ENCODE peak calls at places on chromosomes 11 and 22, in eight cellular contexts. One of them, this sample, is unnamed.

GRCh38 chr22:37459211-37459610 is 27.0 kb downstream of the MFNG start:
- DNase-seq in activated naive CD4-positive, alpha-beta T cell treated with anti-CD3 and anti-CD28 coated beads, Interleukin-2, amount 10 ng/mL, durations not matched to agents 7 days and 5 days: no peak
- DNase-seq in memory B cell: no peak
- DNase-seq in IMR-90: no peak
- DNase-seq in hypothalamus: no peak
- DNase-seq in EL: no peak
- DNase-seq in M059J: no peak
- DNase-seq in AG04450: no peak
- DNase-seq in this sample: no peak

GRCh38 chr11:121582296-121582695 is 129.5 kb upstream of the SORL1-AS1 start:
- DNase-seq in activated naive CD4-positive, alpha-beta T cell treated with anti-CD3 and anti-CD28 coated beads, Interleukin-2, amount 10 ng/mL, durations not matched to agents 7 days and 5 days: peak
- DNase-seq in memory B cell: no peak
- DNase-seq in IMR-90: no peak
- DNase-seq in hypothalamus: no peak
- DNase-seq in EL: no peak
- DNase-seq in M059J: no peak
- DNase-seq in AG04450: no peak
- DNase-seq in this sample: no peak

GRCh38 chr11:65699306-65699705 is 12.7 kb upstream of the KAT5 start:
- DNase-seq in activated naive CD4-positive, alpha-beta T cell treated with anti-CD3 and anti-CD28 coated beads, Interleukin-2, amount 10 ng/mL, durations not matched to agents 7 days and 5 days: no peak
- DNase-seq in memory B cell: no peak
- DNase-seq in IMR-90: no peak
- DNase-seq in hypothalamus: no peak
- DNase-seq in EL: no peak
- DNase-seq in M059J: no peak
- DNase-seq in AG04450: no peak
- DNase-seq in this sample: no peak

GRCh38 chr11:66116576-66117361 is 46.7 kb downstream of the PACS1 start:
- DNase-seq in activated naive CD4-positive, alpha-beta T cell treated with anti-CD3 and anti-CD28 coated beads, Interleukin-2, amount 10 ng/mL, durations not matched to agents 7 days and 5 days: no peak
- DNase-seq in memory B cell: no peak
- DNase-seq in IMR-90: no peak
- DNase-seq in hypothalamus: no peak
- DNase-seq in EL: no peak
- DNase-seq in M059J: no peak
- DNase-seq in AG04450: no peak
- DNase-seq in this sample: no peak

GRCh38 chr22:48396785-48397530 is 1430.7 kb downstream of the BRD1 start:
- DNase-seq in activated naive CD4-positive, alpha-beta T cell treated with anti-CD3 and anti-CD28 coated beads, Interleukin-2, amount 10 ng/mL, durations not matched to agents 7 days and 5 days: no peak
- DNase-seq in memory B cell: no peak
- DNase-seq in IMR-90: no peak
- DNase-seq in hypothalamus: no peak
- DNase-seq in EL: no peak
- DNase-seq in M059J: peak
- DNase-seq in AG04450: no peak
- DNase-seq in this sample: no peak

GRCh38 chr22:43387815-43388214 is 24.0 kb upstream of the MPPED1 start:
- DNase-seq in activated naive CD4-positive, alpha-beta T cell treated with anti-CD3 and anti-CD28 coated beads, Interleukin-2, amount 10 ng/mL, durations not matched to agents 7 days and 5 days: peak
- DNase-seq in memory B cell: no peak
- DNase-seq in IMR-90: no peak
- DNase-seq in hypothalamus: no peak
- DNase-seq in EL: no peak
- DNase-seq in M059J: no peak
- DNase-seq in AG04450: no peak
- DNase-seq in this sample: no peak

GRCh38 chr22:31084811-31085492 is 3.8 kb downstream of the SMTN start:
- DNase-seq in activated naive CD4-positive, alpha-beta T cell treated with anti-CD3 and anti-CD28 coated beads, Interleukin-2, amount 10 ng/mL, durations not matched to agents 7 days and 5 days: peak
- DNase-seq in memory B cell: peak
- DNase-seq in IMR-90: peak
- DNase-seq in hypothalamus: peak
- DNase-seq in EL: peak
- DNase-seq in M059J: no peak
- DNase-seq in AG04450: peak
- DNase-seq in this sample: no peak

GRCh38 chr22:34858026-34858425 is 207.9 kb upstream of the ISX start:
- DNase-seq in activated naive CD4-positive, alpha-beta T cell treated with anti-CD3 and anti-CD28 coated beads, Interleukin-2, amount 10 ng/mL, durations not matched to agents 7 days and 5 days: no peak
- DNase-seq in memory B cell: no peak
- DNase-seq in IMR-90: no peak
- DNase-seq in hypothalamus: no peak
- DNase-seq in EL: no peak
- DNase-seq in M059J: no peak
- DNase-seq in AG04450: no peak
- DNase-seq in this sample: no peak

GRCh38 chr11:78168539-78169477 is 19.6 kb downstream of the KCTD21 start:
- DNase-seq in activated naive CD4-positive, alpha-beta T cell treated with anti-CD3 and anti-CD28 coated beads, Interleukin-2, amount 10 ng/mL, durations not matched to agents 7 days and 5 days: no peak
- DNase-seq in memory B cell: no peak
- DNase-seq in IMR-90: peak
- DNase-seq in hypothalamus: no peak
- DNase-seq in EL: peak
- DNase-seq in M059J: no peak
- DNase-seq in AG04450: peak
- DNase-seq in this sample: no peak

GRCh38 chr22:32880061-32880460 is 78.6 kb downstream of the TIMP3 start:
- DNase-seq in activated naive CD4-positive, alpha-beta T cell treated with anti-CD3 and anti-CD28 coated beads, Interleukin-2, amount 10 ng/mL, durations not matched to agents 7 days and 5 days: no peak
- DNase-seq in memory B cell: no peak
- DNase-seq in IMR-90: peak
- DNase-seq in hypothalamus: no peak
- DNase-seq in EL: peak
- DNase-seq in M059J: peak
- DNase-seq in AG04450: peak
- DNase-seq in this sample: no peak

GRCh38 chr11:101759771-101760450 is 154.9 kb upstream of the CEP126 start:
- DNase-seq in activated naive CD4-positive, alpha-beta T cell treated with anti-CD3 and anti-CD28 coated beads, Interleukin-2, amount 10 ng/mL, durations not matched to agents 7 days and 5 days: no peak
- DNase-seq in memory B cell: no peak
- DNase-seq in IMR-90: peak
- DNase-seq in hypothalamus: no peak
- DNase-seq in EL: no peak
- DNase-seq in M059J: peak
- DNase-seq in AG04450: no peak
- DNase-seq in this sample: no peak

GRCh38 chr11:134124660-134125451 is 56.0 kb downstream of the JAM3 start:
- DNase-seq in activated naive CD4-positive, alpha-beta T cell treated with anti-CD3 and anti-CD28 coated beads, Interleukin-2, amount 10 ng/mL, durations not matched to agents 7 days and 5 days: no peak
- DNase-seq in memory B cell: no peak
- DNase-seq in IMR-90: peak
- DNase-seq in hypothalamus: peak
- DNase-seq in EL: peak
- DNase-seq in M059J: no peak
- DNase-seq in AG04450: no peak
- DNase-seq in this sample: no peak

GRCh38 chr11:114883472-114883871 is 205.1 kb downstream of the NXPE2 start:
- DNase-seq in activated naive CD4-positive, alpha-beta T cell treated with anti-CD3 and anti-CD28 coated beads, Interleukin-2, amount 10 ng/mL, durations not matched to agents 7 days and 5 days: no peak
- DNase-seq in memory B cell: no peak
- DNase-seq in IMR-90: no peak
- DNase-seq in hypothalamus: no peak
- DNase-seq in EL: no peak
- DNase-seq in M059J: no peak
- DNase-seq in AG04450: no peak
- DNase-seq in this sample: no peak

GRCh38 chr11:75240381-75241035 is at the start of gene TPBGL:
- DNase-seq in activated naive CD4-positive, alpha-beta T cell treated with anti-CD3 and anti-CD28 coated beads, Interleukin-2, amount 10 ng/mL, durations not matched to agents 7 days and 5 days: peak
- DNase-seq in memory B cell: peak
- DNase-seq in IMR-90: no peak
- DNase-seq in hypothalamus: no peak
- DNase-seq in EL: peak
- DNase-seq in M059J: no peak
- DNase-seq in AG04450: no peak
- DNase-seq in this sample: no peak

GRCh38 chr11:235180-235997 is 753 bp downstream of the SIRT3 start:
- DNase-seq in activated naive CD4-positive, alpha-beta T cell treated with anti-CD3 and anti-CD28 coated beads, Interleukin-2, amount 10 ng/mL, durations not matched to agents 7 days and 5 days: no peak
- DNase-seq in memory B cell: no peak
- DNase-seq in IMR-90: peak
- DNase-seq in hypothalamus: no peak
- DNase-seq in EL: no peak
- DNase-seq in M059J: no peak
- DNase-seq in AG04450: no peak
- DNase-seq in this sample: no peak

GRCh38 chr22:33918676-33919590 is 1.3 kb downstream of the LARGE1 start:
- DNase-seq in activated naive CD4-positive, alpha-beta T cell treated with anti-CD3 and anti-CD28 coated beads, Interleukin-2, amount 10 ng/mL, durations not matched to agents 7 days and 5 days: no peak
- DNase-seq in memory B cell: no peak
- DNase-seq in IMR-90: peak
- DNase-seq in hypothalamus: no peak
- DNase-seq in EL: no peak
- DNase-seq in M059J: no peak
- DNase-seq in AG04450: no peak
- DNase-seq in this sample: no peak

GRCh38 chr11:22338465-22338810 is 257 bp downstream of the SLC17A6 start:
- DNase-seq in activated naive CD4-positive, alpha-beta T cell treated with anti-CD3 and anti-CD28 coated beads, Interleukin-2, amount 10 ng/mL, durations not matched to agents 7 days and 5 days: no peak
- DNase-seq in memory B cell: no peak
- DNase-seq in IMR-90: no peak
- DNase-seq in hypothalamus: no peak
- DNase-seq in EL: no peak
- DNase-seq in M059J: no peak
- DNase-seq in AG04450: no peak
- DNase-seq in this sample: no peak

GRCh38 chr22:32340437-32340836 is 17.2 kb upstream of the RFPL3 start:
- DNase-seq in activated naive CD4-positive, alpha-beta T cell treated with anti-CD3 and anti-CD28 coated beads, Interleukin-2, amount 10 ng/mL, durations not matched to agents 7 days and 5 days: no peak
- DNase-seq in memory B cell: peak
- DNase-seq in IMR-90: no peak
- DNase-seq in hypothalamus: no peak
- DNase-seq in EL: no peak
- DNase-seq in M059J: no peak
- DNase-seq in AG04450: no peak
- DNase-seq in this sample: no peak

GRCh38 chr11:12455938-12456337 is 78.6 kb downstream of the PARVA start:
- DNase-seq in activated naive CD4-positive, alpha-beta T cell treated with anti-CD3 and anti-CD28 coated beads, Interleukin-2, amount 10 ng/mL, durations not matched to agents 7 days and 5 days: no peak
- DNase-seq in memory B cell: no peak
- DNase-seq in IMR-90: peak
- DNase-seq in hypothalamus: no peak
- DNase-seq in EL: peak
- DNase-seq in M059J: peak
- DNase-seq in AG04450: peak
- DNase-seq in this sample: peak

GRCh38 chr11:59173080-59173963 is 1.4 kb downstream of the DTX4 start:
- DNase-seq in activated naive CD4-positive, alpha-beta T cell treated with anti-CD3 and anti-CD28 coated beads, Interleukin-2, amount 10 ng/mL, durations not matched to agents 7 days and 5 days: no peak
- DNase-seq in memory B cell: peak
- DNase-seq in IMR-90: peak
- DNase-seq in hypothalamus: no peak
- DNase-seq in EL: peak
- DNase-seq in M059J: peak
- DNase-seq in AG04450: no peak
- DNase-seq in this sample: no peak

GRCh38 chr11:128547946-128548654 is 39.3 kb downstream of the ETS1 start:
- DNase-seq in activated naive CD4-positive, alpha-beta T cell treated with anti-CD3 and anti-CD28 coated beads, Interleukin-2, amount 10 ng/mL, durations not matched to agents 7 days and 5 days: no peak
- DNase-seq in memory B cell: no peak
- DNase-seq in IMR-90: no peak
- DNase-seq in hypothalamus: no peak
- DNase-seq in EL: no peak
- DNase-seq in M059J: no peak
- DNase-seq in AG04450: no peak
- DNase-seq in this sample: no peak

GRCh38 chr22:37639070-37639760 is at the start of gene SH3BP1:
- DNase-seq in activated naive CD4-positive, alpha-beta T cell treated with anti-CD3 and anti-CD28 coated beads, Interleukin-2, amount 10 ng/mL, durations not matched to agents 7 days and 5 days: peak
- DNase-seq in memory B cell: no peak
- DNase-seq in IMR-90: no peak
- DNase-seq in hypothalamus: no peak
- DNase-seq in EL: peak
- DNase-seq in M059J: no peak
- DNase-seq in AG04450: no peak
- DNase-seq in this sample: no peak

GRCh38 chr11:59144579-59145345 is 2.1 kb downstream of the FAM111A start:
- DNase-seq in activated naive CD4-positive, alpha-beta T cell treated with anti-CD3 and anti-CD28 coated beads, Interleukin-2, amount 10 ng/mL, durations not matched to agents 7 days and 5 days: peak
- DNase-seq in memory B cell: peak
- DNase-seq in IMR-90: peak
- DNase-seq in hypothalamus: no peak
- DNase-seq in EL: peak
- DNase-seq in M059J: peak
- DNase-seq in AG04450: peak
- DNase-seq in this sample: peak

GRCh38 chr11:70557742-70558485 is 159.6 kb downstream of the CTTN start:
- DNase-seq in activated naive CD4-positive, alpha-beta T cell treated with anti-CD3 and anti-CD28 coated beads, Interleukin-2, amount 10 ng/mL, durations not matched to agents 7 days and 5 days: no peak
- DNase-seq in memory B cell: no peak
- DNase-seq in IMR-90: no peak
- DNase-seq in hypothalamus: no peak
- DNase-seq in EL: no peak
- DNase-seq in M059J: no peak
- DNase-seq in AG04450: no peak
- DNase-seq in this sample: no peak

GRCh38 chr11:32892355-32893090 is at the start of gene QSER1:
- DNase-seq in activated naive CD4-positive, alpha-beta T cell treated with anti-CD3 and anti-CD28 coated beads, Interleukin-2, amount 10 ng/mL, durations not matched to agents 7 days and 5 days: peak
- DNase-seq in memory B cell: peak
- DNase-seq in IMR-90: peak
- DNase-seq in hypothalamus: peak
- DNase-seq in EL: peak
- DNase-seq in M059J: peak
- DNase-seq in AG04450: no peak
- DNase-seq in this sample: peak

GRCh38 chr11:122463530-122463929 is 192.0 kb upstream of the UBASH3B start:
- DNase-seq in activated naive CD4-positive, alpha-beta T cell treated with anti-CD3 and anti-CD28 coated beads, Interleukin-2, amount 10 ng/mL, durations not matched to agents 7 days and 5 days: no peak
- DNase-seq in memory B cell: no peak
- DNase-seq in IMR-90: no peak
- DNase-seq in hypothalamus: no peak
- DNase-seq in EL: no peak
- DNase-seq in M059J: no peak
- DNase-seq in AG04450: no peak
- DNase-seq in this sample: no peak

GRCh38 chr11:15519124-15519791 is 404.5 kb downstream of the INSC start:
- DNase-seq in activated naive CD4-positive, alpha-beta T cell treated with anti-CD3 and anti-CD28 coated beads, Interleukin-2, amount 10 ng/mL, durations not matched to agents 7 days and 5 days: no peak
- DNase-seq in memory B cell: no peak
- DNase-seq in IMR-90: no peak
- DNase-seq in hypothalamus: no peak
- DNase-seq in EL: no peak
- DNase-seq in M059J: no peak
- DNase-seq in AG04450: no peak
- DNase-seq in this sample: no peak

GRCh38 chr22:39698106-39698505 is 127.6 kb downstream of the CACNA1I start:
- DNase-seq in activated naive CD4-positive, alpha-beta T cell treated with anti-CD3 and anti-CD28 coated beads, Interleukin-2, amount 10 ng/mL, durations not matched to agents 7 days and 5 days: no peak
- DNase-seq in memory B cell: no peak
- DNase-seq in IMR-90: no peak
- DNase-seq in hypothalamus: no peak
- DNase-seq in EL: no peak
- DNase-seq in M059J: no peak
- DNase-seq in AG04450: no peak
- DNase-seq in this sample: no peak

GRCh38 chr22:39617342-39617741 is 46.8 kb downstream of the CACNA1I start:
- DNase-seq in activated naive CD4-positive, alpha-beta T cell treated with anti-CD3 and anti-CD28 coated beads, Interleukin-2, amount 10 ng/mL, durations not matched to agents 7 days and 5 days: no peak
- DNase-seq in memory B cell: no peak
- DNase-seq in IMR-90: no peak
- DNase-seq in hypothalamus: no peak
- DNase-seq in EL: no peak
- DNase-seq in M059J: no peak
- DNase-seq in AG04450: no peak
- DNase-seq in this sample: no peak

GRCh38 chr22:44994399-44995281 is 15.2 kb downstream of the PHF21B start:
- DNase-seq in activated naive CD4-positive, alpha-beta T cell treated with anti-CD3 and anti-CD28 coated beads, Interleukin-2, amount 10 ng/mL, durations not matched to agents 7 days and 5 days: no peak
- DNase-seq in memory B cell: no peak
- DNase-seq in IMR-90: no peak
- DNase-seq in hypothalamus: no peak
- DNase-seq in EL: no peak
- DNase-seq in M059J: peak
- DNase-seq in AG04450: no peak
- DNase-seq in this sample: no peak

This sample was measured in H54.